ENCODE peak calls at places on chromosomes 2 and 18, in ten cellular contexts. A is stimulated activated naive CD4-positive, alpha-beta T cell; X is AG08395; T is ascending aorta; B is endothelial cell; J is iPS-NIHi11; D is PC-9; O is left kidney; K is NCI-H2171; V is EL. C is an unnamed sample.

GRCh38 chr2:148725569-148725968 is 81.0 kb downstream of the EPC2 start:
- DNase-seq in A (no peak), X (no peak), T (no peak), B (no peak), J (no peak), D (no peak), O (no peak), K (no peak), V (no peak), C (no peak)

GRCh38 chr18:56315363-56315762 is 323.0 kb downstream of the TXNL1 start:
- DNase-seq in A (no peak), X (peak), T (no peak), B (no peak), J (no peak), D (no peak), O (no peak), K (no peak), V (peak), C (peak)

GRCh38 chr2:223860809-223861738 is 23.7 kb upstream of the AP1S3 start:
- DNase-seq in A (no peak), X (peak), T (no peak), B (no peak), J (no peak), D (peak), O (no peak), K (no peak), V (peak), C (peak)

GRCh38 chr18:56672981-56673380 is 21.8 kb downstream of the WDR7 start:
- DNase-seq in A (no peak), X (no peak), T (no peak), B (no peak), J (no peak), D (no peak), O (no peak), K (no peak), V (no peak), C (no peak)

GRCh38 chr18:56351911-56352502 is 286.4 kb downstream of the TXNL1 start:
- DNase-seq in A (no peak), X (no peak), T (no peak), B (no peak), J (no peak), D (no peak), O (no peak), K (no peak), V (no peak), C (no peak)

GRCh38 chr2:230075988-230076631 is 7.4 kb upstream of the SLC16A14 start:
- DNase-seq in A (no peak), X (no peak), T (no peak), B (no peak), J (no peak), D (no peak), O (no peak), K (no peak), V (no peak), C (no peak)

GRCh38 chr2:169073972-169074751 is 4.8 kb downstream of the DHRS9 start:
- DNase-seq in A (no peak), X (no peak), T (no peak), B (no peak), J (no peak), D (no peak), O (peak), K (no peak), V (no peak), C (no peak)

GRCh38 chr2:227793148-227793722 is 20.4 kb upstream of the CCL20 start:
- DNase-seq in A (no peak), X (no peak), T (no peak), B (no peak), J (no peak), D (no peak), O (no peak), K (no peak), V (no peak), C (no peak)

GRCh38 chr2:44118257-44118656 is 50.4 kb upstream of the PPM1B start:
- DNase-seq in A (no peak), X (no peak), T (no peak), B (no peak), J (no peak), D (no peak), O (no peak), K (no peak), V (no peak), C (no peak)

C was measured in RWPE1.